ENCODE peak calls at places on chromosomes 5 and 9, in seven cellular contexts. One of them, this sample, is unnamed. For H3K27me3, the result is how much of the 10 kb centered on the place peaks cover.

GRCh38 chr5:72467987-72468386 is 39.2 kb downstream of the ZNF366 start:
- DNase-seq in H1: no peak
- DNase-seq in uterus: no peak
- DNase-seq in adrenal gland: no peak
- DNase-seq in tibial nerve: no peak
- DNase-seq in body of pancreas: no peak
- DNase-seq in prostate gland: no peak
- DNase-seq in this sample: no peak

GRCh38 chr9:98375138-98375726 is 119.8 kb upstream of the TBC1D2 start:
- DNase-seq in H1: no peak
- DNase-seq in uterus: no peak
- DNase-seq in adrenal gland: no peak
- DNase-seq in tibial nerve: no peak
- DNase-seq in body of pancreas: no peak
- DNase-seq in prostate gland: no peak
- DNase-seq in this sample: no peak

GRCh38 chr9:16039988-16040761 is 487.3 kb downstream of the CCDC171 start:
- DNase-seq in H1: peak
- DNase-seq in uterus: peak
- DNase-seq in adrenal gland: no peak
- DNase-seq in tibial nerve: no peak
- DNase-seq in body of pancreas: no peak
- DNase-seq in prostate gland: no peak
- DNase-seq in this sample: no peak

GRCh38 chr9:125748511-125749099 is 1.4 kb downstream of the PBX3 start:
- DNase-seq in H1: no peak
- DNase-seq in uterus: no peak
- DNase-seq in adrenal gland: peak
- DNase-seq in tibial nerve: no peak
- DNase-seq in body of pancreas: no peak
- DNase-seq in prostate gland: peak
- DNase-seq in this sample: no peak

GRCh38 chr5:110757118-110757729 is 18.4 kb downstream of the SLC25A46 start:
- DNase-seq in H1: no peak
- DNase-seq in uterus: no peak
- DNase-seq in adrenal gland: no peak
- DNase-seq in tibial nerve: no peak
- DNase-seq in body of pancreas: no peak
- DNase-seq in prostate gland: no peak
- DNase-seq in this sample: no peak

GRCh38 chr9:2311920-2312319 is 296.8 kb downstream of the SMARCA2 start:
- DNase-seq in H1: no peak
- DNase-seq in uterus: no peak
- DNase-seq in adrenal gland: no peak
- DNase-seq in tibial nerve: no peak
- DNase-seq in body of pancreas: no peak
- DNase-seq in prostate gland: no peak
- DNase-seq in this sample: no peak

GRCh38 chr5:59583810-59584562 is 309.5 kb downstream of the PDE4D start:
- DNase-seq in H1: no peak
- DNase-seq in uterus: no peak
- DNase-seq in adrenal gland: no peak
- DNase-seq in tibial nerve: no peak
- DNase-seq in body of pancreas: no peak
- DNase-seq in prostate gland: no peak
- DNase-seq in this sample: no peak

GRCh38 chr5:174413520-174414314 is 310.7 kb upstream of the MSX2 start:
- DNase-seq in H1: no peak
- DNase-seq in uterus: no peak
- DNase-seq in adrenal gland: no peak
- DNase-seq in tibial nerve: no peak
- DNase-seq in body of pancreas: no peak
- DNase-seq in prostate gland: no peak
- DNase-seq in this sample: no peak

GRCh38 chr5:150442699-150443080 is 6.8 kb downstream of the RPS14 start:
- DNase-seq in H1: no peak
- DNase-seq in uterus: no peak
- DNase-seq in adrenal gland: no peak
- DNase-seq in tibial nerve: no peak
- DNase-seq in body of pancreas: no peak
- DNase-seq in prostate gland: no peak
- DNase-seq in this sample: no peak

GRCh38 chr5:150441813-150442698 is 7.5 kb downstream of the RPS14 start:
- DNase-seq in H1: peak
- DNase-seq in uterus: no peak
- DNase-seq in adrenal gland: no peak
- DNase-seq in tibial nerve: no peak
- DNase-seq in body of pancreas: no peak
- DNase-seq in prostate gland: no peak
- DNase-seq in this sample: no peak

GRCh38 chr5:150444770-150445169 is 4.8 kb downstream of the RPS14 start:
- DNase-seq in H1: no peak
- DNase-seq in uterus: no peak
- DNase-seq in adrenal gland: no peak
- DNase-seq in tibial nerve: no peak
- DNase-seq in body of pancreas: no peak
- DNase-seq in prostate gland: no peak
- DNase-seq in this sample: no peak

GRCh38 chr5:150440948-150441812 is 8.4 kb downstream of the RPS14 start:
- DNase-seq in H1: no peak
- DNase-seq in uterus: no peak
- DNase-seq in adrenal gland: no peak
- DNase-seq in tibial nerve: no peak
- DNase-seq in body of pancreas: no peak
- DNase-seq in prostate gland: no peak
- DNase-seq in this sample: no peak

DNA sequence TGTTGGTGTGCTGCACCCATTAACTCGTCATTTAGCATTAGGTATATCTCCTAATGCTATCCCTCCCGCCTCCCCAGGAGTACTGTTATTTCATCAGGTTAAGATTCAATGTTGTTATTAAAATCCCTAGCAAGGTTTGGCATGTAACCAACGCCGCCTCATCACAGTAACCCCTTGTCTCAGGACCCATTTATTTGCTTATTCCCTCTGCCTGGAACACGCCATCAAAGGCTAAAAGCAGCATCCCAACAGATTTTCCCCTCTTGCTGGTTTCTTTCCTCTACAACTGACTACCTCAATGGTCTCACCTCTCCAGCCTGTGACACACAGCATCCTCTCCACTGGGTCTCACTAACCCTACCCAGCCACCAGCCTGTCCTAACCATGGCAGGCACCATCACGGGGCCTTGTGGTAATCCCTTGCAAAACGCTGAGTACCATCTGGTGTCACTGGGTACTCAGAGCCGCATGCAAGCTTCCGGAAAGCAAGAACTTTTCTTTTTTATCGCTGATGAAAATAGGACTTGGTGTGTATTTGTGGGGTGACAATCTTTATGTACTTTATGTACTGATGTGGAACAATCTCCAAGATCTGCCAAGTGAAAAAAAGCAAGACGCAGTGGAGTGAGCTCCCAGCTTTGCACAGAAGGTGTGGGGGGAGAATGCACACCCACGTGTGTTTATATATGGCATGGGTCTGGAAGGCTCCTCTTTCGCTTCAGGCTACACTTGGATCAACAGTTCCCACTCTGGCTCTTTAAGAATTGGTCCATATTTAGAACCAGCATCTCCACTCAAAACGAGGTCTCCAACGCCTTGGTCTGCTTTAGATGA is 6.1 kb downstream of the RPS14 start:
- DNase-seq in H1: no peak
- DNase-seq in uterus: no peak
- DNase-seq in adrenal gland: no peak
- DNase-seq in tibial nerve: no peak
- DNase-seq in body of pancreas: no peak
- DNase-seq in prostate gland: no peak
- DNase-seq in this sample: no peak
- TF ChIP-seq POLR2A in H1: peak
- TF ChIP-seq POLR2A in uterus: no peak
- TF ChIP-seq POLR2A in adrenal gland: no peak
- TF ChIP-seq POLR2A in tibial nerve: no peak
- TF ChIP-seq POLR2A in body of pancreas: no peak
- TF ChIP-seq POLR2A in prostate gland: no peak
- TF ChIP-seq POLR2A in this sample: no peak

DNA sequence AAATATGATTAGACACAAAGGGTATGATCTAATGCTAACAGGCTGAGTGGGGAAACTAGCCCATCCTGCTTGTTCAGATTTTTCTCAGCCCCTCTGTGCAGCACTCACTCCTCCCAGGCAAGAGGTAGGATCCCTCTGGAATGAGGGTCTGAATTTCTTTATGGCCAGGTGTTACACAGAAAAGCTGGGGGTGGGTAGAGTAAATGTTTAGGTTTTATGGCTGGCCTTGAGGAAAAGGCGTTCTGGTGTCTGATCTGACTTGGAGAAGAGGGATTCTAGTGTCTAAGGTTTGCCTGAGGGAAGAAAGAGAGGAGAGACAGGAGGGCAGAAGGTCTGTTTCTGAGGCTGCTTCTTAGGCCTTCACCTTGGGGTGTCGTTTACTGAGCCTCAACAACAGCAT is 97.3 kb downstream of the MUSK start:
- DNase-seq in H1: no peak
- DNase-seq in uterus: no peak
- DNase-seq in adrenal gland: no peak
- DNase-seq in tibial nerve: no peak
- DNase-seq in body of pancreas: no peak
- DNase-seq in prostate gland: no peak
- DNase-seq in this sample: no peak
- H3K27me3 ChIP-seq in H1: under half
- H3K27me3 ChIP-seq in uterus: under half
- H3K27me3 ChIP-seq in adrenal gland: under half
- H3K27me3 ChIP-seq in tibial nerve: under half
- H3K27me3 ChIP-seq in body of pancreas: under half
- H3K27me3 ChIP-seq in prostate gland: under half
- H3K27me3 ChIP-seq in this sample: under half

GRCh38 chr5:81703840-81704239 is 47.1 kb downstream of the SSBP2 start:
- DNase-seq in H1: no peak
- DNase-seq in uterus: no peak
- DNase-seq in adrenal gland: no peak
- DNase-seq in tibial nerve: no peak
- DNase-seq in body of pancreas: no peak
- DNase-seq in prostate gland: no peak
- DNase-seq in this sample: no peak
- TF ChIP-seq POLR2A in H1: no peak
- TF ChIP-seq POLR2A in uterus: no peak
- TF ChIP-seq POLR2A in adrenal gland: no peak
- TF ChIP-seq POLR2A in tibial nerve: no peak
- TF ChIP-seq POLR2A in body of pancreas: no peak
- TF ChIP-seq POLR2A in prostate gland: no peak
- TF ChIP-seq POLR2A in this sample: no peak

GRCh38 chr9:93949073-93949693 is 6.0 kb downstream of the BARX1 start:
- DNase-seq in H1: peak
- DNase-seq in uterus: no peak
- DNase-seq in adrenal gland: no peak
- DNase-seq in tibial nerve: no peak
- DNase-seq in body of pancreas: no peak
- DNase-seq in prostate gland: no peak
- DNase-seq in this sample: no peak

GRCh38 chr9:93950619-93951601 is 4.2 kb downstream of the BARX1 start:
- DNase-seq in H1: peak
- DNase-seq in uterus: no peak
- DNase-seq in adrenal gland: peak
- DNase-seq in tibial nerve: no peak
- DNase-seq in body of pancreas: peak
- DNase-seq in prostate gland: peak
- DNase-seq in this sample: no peak

GRCh38 chr9:93948456-93949072 is 6.6 kb downstream of the BARX1 start:
- DNase-seq in H1: no peak
- DNase-seq in uterus: no peak
- DNase-seq in adrenal gland: no peak
- DNase-seq in tibial nerve: no peak
- DNase-seq in body of pancreas: no peak
- DNase-seq in prostate gland: no peak
- DNase-seq in this sample: no peak

GRCh38 chr9:93951655-93952118 is 3.5 kb downstream of the BARX1 start:
- DNase-seq in H1: peak
- DNase-seq in uterus: no peak
- DNase-seq in adrenal gland: no peak
- DNase-seq in tibial nerve: no peak
- DNase-seq in body of pancreas: no peak
- DNase-seq in prostate gland: no peak
- DNase-seq in this sample: no peak

GRCh38 chr9:93949694-93950449 is 5.3 kb downstream of the BARX1 start:
- DNase-seq in H1: peak
- DNase-seq in uterus: no peak
- DNase-seq in adrenal gland: no peak
- DNase-seq in tibial nerve: no peak
- DNase-seq in body of pancreas: no peak
- DNase-seq in prostate gland: no peak
- DNase-seq in this sample: no peak
- H3K27me3 ChIP-seq in H1: half or more
- H3K27me3 ChIP-seq in uterus: under half
- H3K27me3 ChIP-seq in adrenal gland: half or more
- H3K27me3 ChIP-seq in tibial nerve: half or more
- H3K27me3 ChIP-seq in body of pancreas: under half
- H3K27me3 ChIP-seq in prostate gland: half or more
- H3K27me3 ChIP-seq in this sample: half or more

DNA sequence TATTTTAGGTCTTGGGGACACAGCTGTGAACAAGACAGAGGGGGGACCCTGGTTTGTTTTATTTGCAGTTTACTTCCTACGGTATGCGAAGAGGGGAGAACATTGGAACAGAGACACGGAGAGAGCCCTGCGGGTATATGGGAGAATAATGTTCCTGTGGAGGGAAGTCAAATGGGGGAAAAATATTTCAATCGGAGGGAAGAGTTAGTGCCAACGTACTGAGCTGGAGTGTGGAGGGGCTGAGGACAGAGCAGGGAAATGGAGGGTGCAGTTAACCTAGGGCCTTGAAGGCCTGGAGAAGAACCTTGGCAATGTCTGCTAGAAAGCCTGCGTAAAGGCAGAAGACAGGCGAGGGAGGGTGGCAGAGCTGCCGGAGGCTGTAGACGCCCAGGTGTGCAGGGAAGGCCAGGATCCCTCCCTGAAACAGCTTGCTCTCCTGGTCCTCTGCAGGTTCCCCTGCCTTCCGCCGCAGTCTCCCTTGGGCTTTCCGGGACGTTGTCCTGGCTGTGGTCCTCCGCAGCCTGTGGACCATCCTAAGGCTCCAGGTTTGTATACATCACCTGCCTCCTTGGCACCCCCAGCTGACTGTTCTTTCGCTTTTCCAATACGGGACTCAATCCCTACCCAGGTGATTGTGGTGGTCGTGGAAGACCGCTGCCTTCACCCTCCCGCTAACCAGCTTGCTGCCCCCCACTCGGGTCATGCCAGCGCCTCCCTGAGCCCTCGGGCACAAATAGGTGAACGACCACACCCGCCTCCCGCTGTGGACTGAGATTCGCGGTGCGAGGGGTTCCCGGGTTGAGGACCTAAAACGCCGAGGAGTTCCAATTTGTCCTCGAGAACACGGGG is 1.9 kb upstream of the RACK1 start:
- DNase-seq in H1: peak
- DNase-seq in uterus: no peak
- DNase-seq in adrenal gland: no peak
- DNase-seq in tibial nerve: no peak
- DNase-seq in body of pancreas: peak
- DNase-seq in prostate gland: no peak
- DNase-seq in this sample: no peak
- TF ChIP-seq POLR2A in H1: no peak
- TF ChIP-seq POLR2A in uterus: no peak
- TF ChIP-seq POLR2A in adrenal gland: no peak
- TF ChIP-seq POLR2A in tibial nerve: no peak
- TF ChIP-seq POLR2A in body of pancreas: no peak
- TF ChIP-seq POLR2A in prostate gland: no peak
- TF ChIP-seq POLR2A in this sample: no peak

This sample was measured in breast epithelium.